ENCODE peak calls at places on chromosomes 3 and 15, in seven cellular contexts. One of them, this sample, is unnamed.

GRCh38 chr15:62421289-62421688 is 256.2 kb upstream of the C2CD4B start:
- DNase-seq in H9: no peak
- DNase-seq in mesendoderm: no peak
- DNase-seq in neuronal stem cell: no peak
- DNase-seq in H1: no peak
- DNase-seq in trophoblast cell: no peak
- DNase-seq in IMR-90: no peak
- DNase-seq in this sample: no peak

GRCh38 chr3:52032702-52033408 is 23.5 kb downstream of the DUSP7 start:
- DNase-seq in mesendoderm: no peak
- DNase-seq in trophoblast cell: no peak
- DNase-seq in IMR-90: no peak
- DNase-seq in H1: no peak
- DNase-seq in H9: no peak
- DNase-seq in neuronal stem cell: no peak
- DNase-seq in this sample: no peak

GRCh38 chr15:34795267-34796081 is at the start of gene ACTC1:
- DNase-seq in mesendoderm: peak
- DNase-seq in neuronal stem cell: peak
- DNase-seq in trophoblast cell: peak
- DNase-seq in H1: peak
- DNase-seq in H9: peak
- DNase-seq in IMR-90: peak
- DNase-seq in this sample: peak

GRCh38 chr15:52140646-52141045 is 28.1 kb upstream of the BCL2L10 start:
- DNase-seq in IMR-90: no peak
- DNase-seq in mesendoderm: no peak
- DNase-seq in H1: no peak
- DNase-seq in H9: no peak
- DNase-seq in neuronal stem cell: no peak
- DNase-seq in trophoblast cell: no peak
- DNase-seq in this sample: no peak

GRCh38 chr3:72517804-72518442 is 330.3 kb downstream of the SHQ1 start:
- DNase-seq in neuronal stem cell: no peak
- DNase-seq in trophoblast cell: no peak
- DNase-seq in mesendoderm: no peak
- DNase-seq in IMR-90: peak
- DNase-seq in H1: no peak
- DNase-seq in H9: no peak
- DNase-seq in this sample: no peak

GRCh38 chr15:87660494-87661129 is 595.9 kb downstream of the NTRK3 start:
- DNase-seq in trophoblast cell: no peak
- DNase-seq in H1: no peak
- DNase-seq in IMR-90: no peak
- DNase-seq in neuronal stem cell: no peak
- DNase-seq in H9: no peak
- DNase-seq in mesendoderm: no peak
- DNase-seq in this sample: peak

GRCh38 chr15:43776101-43776717 is 557 bp downstream of the ELL3 start:
- DNase-seq in H1: peak
- DNase-seq in IMR-90: no peak
- DNase-seq in mesendoderm: peak
- DNase-seq in trophoblast cell: no peak
- DNase-seq in H9: peak
- DNase-seq in neuronal stem cell: peak
- DNase-seq in this sample: no peak

GRCh38 chr15:25903024-25903581 is 40.0 kb upstream of the ATP10A start:
- DNase-seq in trophoblast cell: no peak
- DNase-seq in H9: no peak
- DNase-seq in neuronal stem cell: no peak
- DNase-seq in IMR-90: peak
- DNase-seq in mesendoderm: peak
- DNase-seq in H1: no peak
- DNase-seq in this sample: no peak

DNA sequence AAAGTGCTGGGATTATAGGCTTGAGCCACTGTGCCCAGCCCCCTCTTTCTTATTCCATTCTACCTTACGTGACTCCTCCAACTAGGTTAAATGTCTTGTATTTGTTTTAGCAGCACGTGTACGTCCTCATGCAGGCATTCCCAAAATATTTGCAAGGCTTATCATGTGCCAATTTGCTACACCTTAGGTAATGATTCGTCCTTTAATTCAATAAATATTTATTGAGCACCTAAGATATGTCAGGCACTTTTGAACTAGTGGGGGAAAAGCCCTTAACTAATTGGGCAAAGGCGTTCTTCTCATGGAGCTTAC is 15.0 kb upstream of the MAGI1 start:
- DNase-seq in trophoblast cell: no peak
- DNase-seq in neuronal stem cell: no peak
- DNase-seq in IMR-90: no peak
- DNase-seq in H9: no peak
- DNase-seq in mesendoderm: no peak
- DNase-seq in H1: no peak
- DNase-seq in this sample: no peak
- H3K18ac ChIP-seq in trophoblast cell: no peak
- H3K18ac ChIP-seq in neuronal stem cell: no peak
- H3K18ac ChIP-seq in IMR-90: no peak
- H3K18ac ChIP-seq in H9: no peak
- H3K18ac ChIP-seq in mesendoderm: no peak
- H3K18ac ChIP-seq in H1: peak
- H3K18ac ChIP-seq in this sample: no peak

GRCh38 chr3:153219147-153219546 is 57.1 kb downstream of the RAP2B start:
- DNase-seq in IMR-90: peak
- DNase-seq in trophoblast cell: no peak
- DNase-seq in H1: no peak
- DNase-seq in H9: no peak
- DNase-seq in mesendoderm: no peak
- DNase-seq in neuronal stem cell: no peak
- DNase-seq in this sample: peak

GRCh38 chr3:153215497-153215896 is 53.5 kb downstream of the RAP2B start:
- DNase-seq in H1: no peak
- DNase-seq in trophoblast cell: no peak
- DNase-seq in H9: no peak
- DNase-seq in neuronal stem cell: no peak
- DNase-seq in mesendoderm: no peak
- DNase-seq in IMR-90: no peak
- DNase-seq in this sample: no peak

GRCh38 chr3:153216928-153217327 is 54.9 kb downstream of the RAP2B start:
- DNase-seq in neuronal stem cell: no peak
- DNase-seq in mesendoderm: no peak
- DNase-seq in IMR-90: no peak
- DNase-seq in H1: no peak
- DNase-seq in trophoblast cell: no peak
- DNase-seq in H9: no peak
- DNase-seq in this sample: no peak

GRCh38 chr3:153210660-153211059 is 48.6 kb downstream of the RAP2B start:
- DNase-seq in H9: no peak
- DNase-seq in mesendoderm: peak
- DNase-seq in trophoblast cell: no peak
- DNase-seq in H1: no peak
- DNase-seq in neuronal stem cell: no peak
- DNase-seq in IMR-90: no peak
- DNase-seq in this sample: peak

DNA sequence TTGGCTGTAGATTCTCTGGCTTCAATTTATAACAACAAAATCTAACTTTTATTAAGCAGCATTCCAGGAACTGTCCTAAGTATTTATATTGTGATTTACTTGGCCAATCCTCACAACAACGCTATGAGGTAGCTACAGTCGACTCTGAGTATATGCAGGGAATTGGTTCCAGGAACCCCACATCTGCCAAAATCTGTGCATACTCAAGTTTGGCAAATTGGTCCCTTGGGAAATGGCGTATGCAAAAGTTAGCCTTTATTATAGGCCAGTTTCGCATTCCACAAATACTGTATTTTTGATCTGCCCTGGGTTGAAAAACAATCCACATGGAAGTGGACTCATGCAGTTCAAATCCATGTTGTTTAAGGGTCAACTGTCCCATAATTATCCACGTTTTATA is 53.9 kb downstream of the RAP2B start:
- DNase-seq in H9: no peak
- DNase-seq in mesendoderm: no peak
- DNase-seq in trophoblast cell: no peak
- DNase-seq in H1: no peak
- DNase-seq in neuronal stem cell: no peak
- DNase-seq in IMR-90: no peak
- DNase-seq in this sample: no peak
- H3K18ac ChIP-seq in H9: no peak
- H3K18ac ChIP-seq in mesendoderm: no peak
- H3K18ac ChIP-seq in trophoblast cell: no peak
- H3K18ac ChIP-seq in H1: no peak
- H3K18ac ChIP-seq in neuronal stem cell: no peak
- H3K18ac ChIP-seq in IMR-90: no peak
- H3K18ac ChIP-seq in this sample: no peak

GRCh38 chr3:106522397-106522796 is 653.6 kb upstream of the CBLB start:
- DNase-seq in trophoblast cell: no peak
- DNase-seq in H1: no peak
- DNase-seq in H9: no peak
- DNase-seq in mesendoderm: no peak
- DNase-seq in neuronal stem cell: no peak
- DNase-seq in IMR-90: no peak
- DNase-seq in this sample: no peak
- H3K18ac ChIP-seq in trophoblast cell: no peak
- H3K18ac ChIP-seq in H1: no peak
- H3K18ac ChIP-seq in H9: no peak
- H3K18ac ChIP-seq in mesendoderm: no peak
- H3K18ac ChIP-seq in neuronal stem cell: peak
- H3K18ac ChIP-seq in IMR-90: no peak
- H3K18ac ChIP-seq in this sample: no peak

GRCh38 chr3:33636125-33636855 is 81.8 kb downstream of the CLASP2 start:
- DNase-seq in neuronal stem cell: peak
- DNase-seq in mesendoderm: peak
- DNase-seq in trophoblast cell: no peak
- DNase-seq in IMR-90: peak
- DNase-seq in H9: no peak
- DNase-seq in H1: no peak
- DNase-seq in this sample: peak
- H3K18ac ChIP-seq in neuronal stem cell: no peak
- H3K18ac ChIP-seq in mesendoderm: no peak
- H3K18ac ChIP-seq in trophoblast cell: no peak
- H3K18ac ChIP-seq in IMR-90: no peak
- H3K18ac ChIP-seq in H9: no peak
- H3K18ac ChIP-seq in H1: no peak
- H3K18ac ChIP-seq in this sample: no peak